ENCODE peak calls at places on chromosomes 12 and 14, in four cellular contexts. X is HepG2, B is SK-N-SH, I is K562. V is an unnamed sample.

GRCh38 chr12:31900271-31900670 is 58.9 kb upstream of the RESF1 start:
- DNase-seq in I (no peak), B (no peak), X (no peak), V (no peak)

GRCh38 chr12:112151766-112152541 is 26.6 kb downstream of the TRAFD1 start:
- DNase-seq in B (no peak), X (no peak), I (no peak), V (no peak)

GRCh38 chr12:123265851-123266678 is 5.6 kb downstream of the CDK2AP1 start:
- DNase-seq in B (no peak), X (no peak), I (no peak), V (no peak)

GRCh38 chr14:52825085-52825484 is 33.7 kb upstream of the GNPNAT1 start:
- DNase-seq in X (no peak), I (no peak), B (no peak), V (no peak)

GRCh38 chr14:37819155-37820015 is 224.0 kb downstream of the TTC6 start:
- DNase-seq in I (no peak), B (no peak), X (peak), V (no peak)

GRCh38 chr14:79534703-79535353 is 676.5 kb downstream of the DIO2 start:
- DNase-seq in B (no peak), I (no peak), X (no peak), V (no peak)

GRCh38 chr12:116975779-116976393 is 65.1 kb downstream of the FBXW8 start:
- DNase-seq in B (no peak), X (no peak), I (no peak), V (no peak)

GRCh38 chr14:66939409-66939808 is 249.8 kb upstream of the GARIN2 start:
- DNase-seq in B (no peak), I (no peak), X (no peak), V (no peak)

GRCh38 chr12:34301251-34302130 is 279.2 kb downstream of the ALG10 start:
- DNase-seq in I (no peak), B (no peak), X (no peak), V (no peak)

GRCh38 chr12:26896913-26897312 is 40.9 kb downstream of the INTS13 start:
- DNase-seq in B (no peak), X (no peak), I (no peak), V (no peak)

GRCh38 chr14:73815849-73816816 is 35.5 kb upstream of the PTGR2 start:
- DNase-seq in B (no peak), I (no peak), X (no peak), V (no peak)

GRCh38 chr12:20474443-20474842 is 106.1 kb downstream of the PDE3A start:
- DNase-seq in B (no peak), I (no peak), X (no peak), V (no peak)

GRCh38 chr12:121925361-121925725 is 7.0 kb downstream of the CFAP251 start:
- DNase-seq in X (no peak), I (no peak), B (no peak), V (no peak)

GRCh38 chr14:27387458-27387857 is 789.6 kb upstream of the NOVA1 start:
- DNase-seq in X (no peak), B (no peak), I (no peak), V (no peak)

GRCh38 chr12:124752437-124753229 is 111.0 kb downstream of the SCARB1 start:
- DNase-seq in B (no peak), X (no peak), I (no peak), V (no peak)

GRCh38 chr12:121560392-121561021 is 20.3 kb downstream of the KDM2B start:
- DNase-seq in I (no peak), X (no peak), B (no peak), V (no peak)

GRCh38 chr12:31724597-31724996 is 4.2 kb downstream of the AMN1 start:
- DNase-seq in I (no peak), B (no peak), X (no peak), V (no peak)

GRCh38 chr14:22494486-22495135 is 94.4 kb downstream of the DAD1 start:
- DNase-seq in B (no peak), I (no peak), X (no peak), V (no peak)

GRCh38 chr12:108306014-108306501 is 33.1 kb downstream of the CMKLR1 start:
- DNase-seq in X (no peak), B (no peak), I (peak), V (no peak)

DNA sequence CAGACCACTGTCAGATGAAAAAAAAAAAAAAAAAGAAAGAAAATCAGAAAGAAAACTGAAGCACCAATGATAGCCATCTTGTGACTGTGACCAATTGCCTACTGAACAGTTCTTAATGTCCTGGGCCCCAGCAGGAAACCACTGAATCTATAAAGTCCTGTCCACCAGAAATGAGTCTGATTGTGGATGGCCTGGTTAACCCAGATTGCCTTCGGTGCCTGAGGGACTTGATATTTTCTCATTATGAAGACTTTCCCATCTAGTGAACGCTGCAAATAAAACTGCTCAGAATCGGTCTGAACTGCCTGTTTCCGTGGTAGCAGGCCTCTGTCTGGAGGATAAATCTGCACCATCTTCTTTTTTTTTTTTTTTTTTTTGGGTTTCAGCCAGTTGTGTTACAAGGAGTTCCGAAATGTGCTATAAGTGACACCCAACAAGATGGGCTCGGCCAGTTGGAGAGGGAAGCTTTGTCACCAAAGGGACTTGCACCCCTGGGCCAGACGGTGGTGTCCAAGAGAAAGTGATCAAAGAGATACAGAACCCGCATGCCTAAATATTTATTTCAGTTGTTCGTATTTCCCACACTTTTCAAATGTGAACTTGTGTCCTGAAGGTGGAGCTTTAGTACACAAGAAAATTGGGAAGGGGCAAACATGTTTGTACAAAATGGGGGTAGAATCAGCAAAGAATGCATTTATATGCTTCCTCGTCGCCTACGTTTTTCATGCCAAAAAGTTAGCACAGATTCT is 3.0 kb upstream of the PLXNC1 start:
- DNase-seq in X (no peak), B (peak), I (peak), V (peak)
- TF ChIP-seq ELF1 in X (no peak), B (no peak), I (no peak), V (no peak)

DNA sequence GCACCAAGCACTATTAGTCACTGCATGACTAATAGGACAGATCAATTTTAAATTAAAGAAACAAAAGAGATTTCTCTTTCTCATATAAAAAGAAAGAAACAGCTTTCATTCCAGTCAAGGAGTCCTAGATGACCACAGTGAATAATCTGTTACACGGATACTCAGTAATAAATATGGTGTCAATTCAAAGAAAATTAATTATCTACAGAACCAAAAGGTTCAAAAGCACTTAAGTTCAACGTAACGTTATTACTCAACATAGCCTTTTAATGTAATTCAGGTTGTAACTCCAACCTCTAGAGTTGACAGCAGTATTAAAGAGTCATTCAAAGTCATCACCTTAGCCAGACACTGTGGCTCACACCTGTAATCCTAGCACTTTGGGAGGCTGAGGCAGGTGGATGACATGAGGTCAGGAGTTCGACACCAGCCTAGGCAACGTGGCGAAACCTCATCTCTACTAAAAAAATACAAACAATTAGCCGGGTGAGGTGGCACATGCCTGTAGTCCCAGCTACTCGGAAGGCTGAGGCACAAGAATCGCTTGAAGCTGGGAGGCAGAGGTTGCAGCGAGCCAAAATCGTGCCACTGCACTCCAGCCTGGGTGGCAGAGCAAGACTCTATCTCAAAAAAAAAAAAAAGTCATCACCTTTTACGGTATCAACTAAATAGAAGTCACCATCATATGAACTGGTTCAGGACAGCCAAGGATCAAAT is 4.4 kb downstream of the PPTC7 start:
- DNase-seq in X (no peak), B (no peak), I (no peak), V (peak)
- TF ChIP-seq ELF1 in X (no peak), B (no peak), I (no peak), V (no peak)

GRCh38 chr12:24499151-24500146 is 449.5 kb downstream of the BCAT1 start:
- DNase-seq in B (no peak), I (no peak), X (no peak), V (no peak)
- TF ChIP-seq ELF1 in B (no peak), I (no peak), X (no peak), V (no peak)

DNA sequence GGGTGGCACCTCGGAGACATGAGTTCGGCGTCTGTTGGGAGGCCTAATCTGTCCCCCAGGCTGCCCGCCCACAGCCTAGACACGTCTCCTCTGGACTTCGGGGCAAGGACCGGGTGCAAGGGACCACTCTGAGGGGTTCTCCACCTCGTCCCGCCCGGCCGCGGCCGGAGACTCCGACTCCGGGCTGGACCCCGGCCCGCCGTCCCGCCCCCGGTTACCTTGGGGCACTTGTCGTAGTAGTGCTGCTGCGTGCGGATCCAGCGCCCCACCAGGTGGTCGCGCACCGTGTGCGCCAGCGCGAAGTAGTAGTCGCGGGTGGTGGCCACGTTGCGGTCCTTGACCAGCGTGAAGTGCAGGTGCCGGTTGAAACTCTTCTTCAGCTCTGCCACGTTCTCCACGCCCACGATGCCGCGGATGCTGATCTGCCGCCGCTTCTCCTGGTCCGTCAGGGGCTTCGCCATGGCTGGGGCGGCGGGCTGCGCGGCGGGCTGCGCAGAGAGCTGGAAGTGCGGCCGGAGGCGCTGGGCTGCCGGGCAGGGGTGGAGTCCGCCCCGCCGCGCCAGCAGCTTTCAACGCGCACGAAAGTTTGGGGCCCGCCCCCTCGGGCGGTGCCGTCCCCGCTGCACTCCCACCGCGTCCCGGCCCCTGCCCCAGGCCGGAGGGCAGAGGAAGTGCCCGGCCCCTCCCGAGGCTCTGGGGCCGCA is at the start of gene PYGL:
- DNase-seq in I (peak), X (peak), B (peak), V (peak)
- TF ChIP-seq ELF1 in I (no peak), X (no peak), B (no peak), V (no peak)

GRCh38 chr12:131600160-131600532 is 110.7 kb upstream of the SFSWAP start:
- DNase-seq in X (no peak), B (no peak), I (no peak), V (no peak)
- TF ChIP-seq ELF1 in X (no peak), B (no peak), I (no peak), V (no peak)